ENCODE peak calls at places on chromosomes 12 and 14, in eight cellular contexts. X is HS-27A, F is GDM1, O is NCI-H1092, R is omental fat pad, U is NCI-H2107, S is right atrium auricular region, G is HT1080. H is an unnamed sample.

GRCh38 chr14:59931237-59931636 is 11.3 kb downstream of the LRRC9 start:
- DNase-seq in X (no peak), F (no peak), O (no peak), R (no peak), U (no peak), S (no peak), G (no peak), H (no peak)

GRCh38 chr12:57626111-57626928 is 6.7 kb downstream of the B4GALNT1 start:
- DNase-seq in X (no peak), F (no peak), O (no peak), R (no peak), U (no peak), S (no peak), G (no peak), H (no peak)

GRCh38 chr14:104940526-104941150 is 16.0 kb downstream of the PLD4 start:
- DNase-seq in X (no peak), F (no peak), O (no peak), R (no peak), U (no peak), S (no peak), G (no peak), H (no peak)

GRCh38 chr12:119592232-119592631 is 1.3 kb upstream of the TMEM233 start:
- DNase-seq in X (no peak), F (no peak), O (no peak), R (no peak), U (no peak), S (no peak), G (no peak), H (peak; percentile 46)

GRCh38 chr14:50038398-50039119 is 77.8 kb downstream of the VCPKMT start:
- DNase-seq in X (peak; percentile 90), F (peak; percentile 60), O (no peak), R (no peak), U (peak; percentile 27), S (no peak), G (peak; percentile 98), H (peak; percentile 88)

GRCh38 chr14:64213079-64213478 is 81.1 kb downstream of the ESR2 start:
- DNase-seq in X (no peak), F (no peak), O (no peak), R (no peak), U (no peak), S (no peak), G (no peak), H (no peak)

GRCh38 chr12:54984602-54985376 is at the start of gene TESPA1:
- DNase-seq in X (no peak), F (peak; percentile 90), O (no peak), R (no peak), U (no peak), S (peak; percentile 60), G (peak; percentile 75), H (no peak)

GRCh38 chr12:44616385-44616784 is 259.7 kb downstream of the NELL2 start:
- DNase-seq in X (peak; percentile 7), F (no peak), O (no peak), R (no peak), U (no peak), S (no peak), G (no peak), H (peak; percentile 24)

GRCh38 chr14:51328089-51328941 is 88.3 kb downstream of the TMX1 start:
- DNase-seq in X (no peak), F (no peak), O (no peak), R (no peak), U (peak; percentile 14), S (no peak), G (peak; percentile 80), H (peak; percentile 28)

GRCh38 chr14:21084988-21085853 is 13.2 kb downstream of the ZNF219 start:
- DNase-seq in X (no peak), F (no peak), O (no peak), R (no peak), U (no peak), S (no peak), G (no peak), H (peak; percentile 81)

GRCh38 chr14:60164404-60164716 is 838 bp downstream of the DHRS7 start:
- DNase-seq in X (no peak), F (no peak), O (no peak), R (no peak), U (no peak), S (no peak), G (no peak), H (peak; percentile 38)

GRCh38 chr12:124125472-124125871 is 152.5 kb downstream of the ZNF664 start:
- DNase-seq in X (no peak), F (peak; percentile 25), O (no peak), R (no peak), U (no peak), S (no peak), G (no peak), H (no peak)

GRCh38 chr12:70117670-70118069 is 125.6 kb upstream of the CNOT2 start:
- DNase-seq in X (no peak), F (no peak), O (no peak), R (no peak), U (no peak), S (no peak), G (no peak), H (no peak)

GRCh38 chr14:69037790-69038448 is 58.8 kb upstream of the ACTN1 start:
- DNase-seq in X (no peak), F (no peak), O (no peak), R (no peak), U (no peak), S (no peak), G (peak; percentile 58), H (no peak)

GRCh38 chr14:51562816-51563215 is 88.9 kb upstream of the FRMD6 start:
- DNase-seq in X (no peak), F (no peak), O (no peak), R (no peak), U (no peak), S (no peak), G (peak; percentile 63), H (peak; percentile 27)

GRCh38 chr14:105700622-105701288 is 174.4 kb downstream of the TMEM121 start:
- DNase-seq in X (no peak), F (no peak), O (no peak), R (no peak), U (no peak), S (no peak), G (no peak), H (no peak)

GRCh38 chr12:95763809-95764253 is 26.7 kb downstream of the NTN4 start:
- DNase-seq in X (peak; percentile 86), F (no peak), O (no peak), R (no peak), U (no peak), S (no peak), G (peak; percentile 77), H (peak; percentile 78)

GRCh38 chr14:97785495-97785894 is 988.3 kb downstream of the VRK1 start:
- DNase-seq in X (no peak), F (no peak), O (no peak), R (no peak), U (no peak), S (no peak), G (no peak), H (no peak)